ENCODE peak calls at places on chromosome 14, in five cellular contexts. One of them, this sample, is unnamed.

GRCh38 chr14:102949062-102949800 is 26.8 kb downstream of the AMN start:
- DNase-seq in iris pigment epithelial cell: peak; percentile 38
- DNase-seq in NCI-H510A treated with DMSO at 0.1 percent for 48 hours: peak; percentile 11
- DNase-seq in heart right ventricle: no peak
- DNase-seq in effector CD8-positive, alpha-beta T cell: no peak
- DNase-seq in this sample: no peak

GRCh38 chr14:61940669-61941420 is 178.6 kb downstream of the SNAPC1 start:
- DNase-seq in iris pigment epithelial cell: no peak
- DNase-seq in NCI-H510A treated with DMSO at 0.1 percent for 48 hours: no peak
- DNase-seq in heart right ventricle: no peak
- DNase-seq in effector CD8-positive, alpha-beta T cell: no peak
- DNase-seq in this sample: no peak

GRCh38 chr14:35045798-35046047 is 349 bp upstream of the FAM177A1 start:
- DNase-seq in iris pigment epithelial cell: no peak
- DNase-seq in NCI-H510A treated with DMSO at 0.1 percent for 48 hours: peak; percentile 58
- DNase-seq in heart right ventricle: no peak
- DNase-seq in effector CD8-positive, alpha-beta T cell: no peak
- DNase-seq in this sample: peak; percentile 31

GRCh38 chr14:64720190-64720589 is 16.0 kb downstream of the PLEKHG3 start:
- DNase-seq in iris pigment epithelial cell: peak; percentile 95
- DNase-seq in NCI-H510A treated with DMSO at 0.1 percent for 48 hours: peak; percentile 93
- DNase-seq in heart right ventricle: no peak
- DNase-seq in effector CD8-positive, alpha-beta T cell: no peak
- DNase-seq in this sample: peak; percentile 91

GRCh38 chr14:89853976-89854693 is 100.4 kb downstream of the EFCAB11 start:
- DNase-seq in iris pigment epithelial cell: peak; percentile 14
- DNase-seq in NCI-H510A treated with DMSO at 0.1 percent for 48 hours: no peak
- DNase-seq in heart right ventricle: no peak
- DNase-seq in effector CD8-positive, alpha-beta T cell: no peak
- DNase-seq in this sample: no peak

GRCh38 chr14:41280745-41281144 is 325.9 kb upstream of the LRFN5 start:
- DNase-seq in iris pigment epithelial cell: peak; percentile 3
- DNase-seq in NCI-H510A treated with DMSO at 0.1 percent for 48 hours: peak; percentile 10
- DNase-seq in heart right ventricle: no peak
- DNase-seq in effector CD8-positive, alpha-beta T cell: no peak
- DNase-seq in this sample: no peak

GRCh38 chr14:88563845-88564244 is 1.0 kb downstream of the ZC3H14 start:
- DNase-seq in iris pigment epithelial cell: no peak
- DNase-seq in NCI-H510A treated with DMSO at 0.1 percent for 48 hours: no peak
- DNase-seq in heart right ventricle: no peak
- DNase-seq in effector CD8-positive, alpha-beta T cell: no peak
- DNase-seq in this sample: no peak

GRCh38 chr14:30417121-30417520 is 141.8 kb upstream of the G2E3 start:
- DNase-seq in iris pigment epithelial cell: peak; percentile 39
- DNase-seq in NCI-H510A treated with DMSO at 0.1 percent for 48 hours: no peak
- DNase-seq in heart right ventricle: no peak
- DNase-seq in effector CD8-positive, alpha-beta T cell: no peak
- DNase-seq in this sample: peak; percentile 7

GRCh38 chr14:96139879-96140278 is 64.8 kb upstream of the BDKRB2 start:
- DNase-seq in iris pigment epithelial cell: peak; percentile 60
- DNase-seq in NCI-H510A treated with DMSO at 0.1 percent for 48 hours: no peak
- DNase-seq in heart right ventricle: no peak
- DNase-seq in effector CD8-positive, alpha-beta T cell: no peak
- DNase-seq in this sample: no peak

GRCh38 chr14:41073544-41073943 is 533.1 kb upstream of the LRFN5 start:
- DNase-seq in iris pigment epithelial cell: no peak
- DNase-seq in NCI-H510A treated with DMSO at 0.1 percent for 48 hours: no peak
- DNase-seq in heart right ventricle: no peak
- DNase-seq in effector CD8-positive, alpha-beta T cell: no peak
- DNase-seq in this sample: no peak

GRCh38 chr14:41868396-41868795 is 261.7 kb downstream of the LRFN5 start:
- DNase-seq in iris pigment epithelial cell: peak; percentile 1
- DNase-seq in NCI-H510A treated with DMSO at 0.1 percent for 48 hours: no peak
- DNase-seq in heart right ventricle: no peak
- DNase-seq in effector CD8-positive, alpha-beta T cell: no peak
- DNase-seq in this sample: no peak

GRCh38 chr14:104974146-104974541 is 4.0 kb downstream of the AHNAK2 start:
- DNase-seq in iris pigment epithelial cell: no peak
- DNase-seq in NCI-H510A treated with DMSO at 0.1 percent for 48 hours: no peak
- DNase-seq in heart right ventricle: no peak
- DNase-seq in effector CD8-positive, alpha-beta T cell: no peak
- DNase-seq in this sample: no peak

GRCh38 chr14:35333347-35333730 is 41.2 kb downstream of the PSMA6 start:
- DNase-seq in iris pigment epithelial cell: no peak
- DNase-seq in NCI-H510A treated with DMSO at 0.1 percent for 48 hours: no peak
- DNase-seq in heart right ventricle: no peak
- DNase-seq in effector CD8-positive, alpha-beta T cell: no peak
- DNase-seq in this sample: no peak

GRCh38 chr14:61841145-61841544 is 78.9 kb downstream of the SNAPC1 start:
- DNase-seq in iris pigment epithelial cell: peak; percentile 20
- DNase-seq in NCI-H510A treated with DMSO at 0.1 percent for 48 hours: no peak
- DNase-seq in heart right ventricle: no peak
- DNase-seq in effector CD8-positive, alpha-beta T cell: no peak
- DNase-seq in this sample: no peak

GRCh38 chr14:50875359-50876090 is 3.7 kb downstream of the ABHD12B start:
- DNase-seq in iris pigment epithelial cell: peak; percentile 29
- DNase-seq in NCI-H510A treated with DMSO at 0.1 percent for 48 hours: no peak
- DNase-seq in heart right ventricle: no peak
- DNase-seq in effector CD8-positive, alpha-beta T cell: peak; percentile 44
- DNase-seq in this sample: no peak

GRCh38 chr14:102189858-102190257 is 50.2 kb downstream of the WDR20 start:
- DNase-seq in iris pigment epithelial cell: no peak
- DNase-seq in NCI-H510A treated with DMSO at 0.1 percent for 48 hours: no peak
- DNase-seq in heart right ventricle: no peak
- DNase-seq in effector CD8-positive, alpha-beta T cell: no peak
- DNase-seq in this sample: no peak

This sample was measured in A549.